ENCODE peak calls at places on chromosomes 13 and 19, in five cellular contexts. C, U, K, R and S are unnamed samples. For H3K4me1 and H3K79me2, the result is how much of the 10 kb centered on the place peaks cover.

GRCh38 chr13:79060216-79060615 is 345.8 kb downstream of the RBM26 start:
- DNase-seq in C (no peak), U (no peak), K (no peak), R (no peak), S (no peak)

GRCh38 chr19:2436926-2437325 is 9.5 kb upstream of the TIMM13 start:
- DNase-seq in C (no peak), U (no peak), K (no peak), R (no peak), S (no peak)

GRCh38 chr19:11481777-11482383 is 1.0 kb upstream of the ELAVL3 start:
- DNase-seq in C (peak), U (peak), K (peak), R (no peak), S (peak)

GRCh38 chr19:5448374-5448773 is 6.8 kb upstream of the ZNRF4 start:
- DNase-seq in C (no peak), U (no peak), K (no peak), R (no peak), S (no peak)

GRCh38 chr13:43401364-43401763 is 378.0 kb downstream of the DNAJC15 start:
- DNase-seq in C (no peak), U (no peak), K (no peak), R (no peak), S (no peak)

GRCh38 chr13:35630551-35631275 is 154.2 kb upstream of the MAB21L1 start:
- DNase-seq in C (peak), U (peak), K (peak), R (peak), S (peak)

GRCh38 chr19:57816652-57817051 is 1.9 kb upstream of the ZNF552 start:
- DNase-seq in C (no peak), U (no peak), K (no peak), R (no peak), S (no peak)

GRCh38 chr19:16342002-16342715 is 17.5 kb downstream of the KLF2 start:
- DNase-seq in C (peak), U (no peak), K (peak), R (no peak), S (no peak)

GRCh38 chr13:102035969-102036368 is 365.9 kb downstream of the FGF14 start:
- DNase-seq in C (no peak), U (no peak), K (no peak), R (no peak), S (no peak)

GRCh38 chr13:30821421-30821820 is 84.7 kb upstream of the MEDAG start:
- DNase-seq in C (no peak), U (no peak), K (no peak), R (no peak), S (peak)

GRCh38 chr19:29681422-29682235 is 16.4 kb downstream of the PLEKHF1 start:
- DNase-seq in C (peak), U (no peak), K (peak), R (no peak), S (no peak)
- H3K4me1 ChIP-seq in C (under half), U (under half), K (under half), R (under half), S (under half)

DNA sequence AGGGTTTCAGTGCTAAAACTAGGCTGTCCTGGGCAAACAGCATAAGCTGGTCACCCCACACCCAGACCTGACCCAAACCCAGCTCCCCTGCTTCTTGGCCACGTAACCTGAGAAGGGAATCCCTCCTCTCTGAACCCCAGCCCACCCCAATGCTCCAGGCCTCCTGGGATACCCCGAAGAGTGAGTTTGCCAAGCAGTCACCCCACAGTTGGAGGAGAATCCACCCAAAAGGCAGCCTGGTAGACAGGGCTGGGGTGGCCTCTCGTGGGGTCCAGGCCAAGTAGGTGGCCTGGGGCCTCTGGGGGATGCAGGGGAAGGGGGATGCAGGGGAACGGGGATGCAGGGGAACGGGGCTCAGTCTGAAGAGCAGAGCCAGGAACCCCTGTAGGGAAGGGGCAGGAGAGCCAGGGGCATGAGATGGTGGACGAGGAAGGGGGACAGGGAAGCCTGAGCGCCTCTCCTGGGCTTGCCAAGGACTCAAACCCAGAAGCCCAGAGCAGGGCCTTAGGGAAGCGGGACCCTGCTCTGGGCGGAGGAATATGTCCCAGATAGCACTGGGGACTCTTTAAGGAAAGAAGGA is 2.8 kb downstream of the PPP1R12C start:
- DNase-seq in C (no peak), U (no peak), K (no peak), R (no peak), S (no peak)
- H3K79me2 ChIP-seq in C (half or more), U (half or more), K (half or more), R (half or more), S (half or more)

GRCh38 chr19:48634424-48635262 is 2.5 kb downstream of the DBP start:
- DNase-seq in C (peak), U (peak), K (peak), R (peak), S (peak)
- H3K4me1 ChIP-seq in C (under half), U (under half), K (under half), R (under half), S (under half)

GRCh38 chr13:73833331-73834070 is 300.7 kb downstream of the KLF12 start:
- DNase-seq in C (peak), U (no peak), K (peak), R (no peak), S (no peak)
- H3K79me2 ChIP-seq in C (under half), U (under half), K (half or more), R (under half), S (under half)